ENCODE peak calls at places on chromosomes 11 and 22, in eight cellular contexts. E is thyroid gland, A is prostate gland, S is H1, H is adrenal gland, N is tibial nerve, G is NB4, X is erythroblast. I is an unnamed sample.

GRCh38 chr22:48511211-48511610 is 1316.5 kb downstream of the BRD1 start:
- DNase-seq in E (no peak), A (no peak), S (no peak), H (no peak), N (no peak), G (no peak), X (no peak), I (no peak)

GRCh38 chr22:27795053-27795452 is 6.5 kb downstream of the MN1 start:
- DNase-seq in E (no peak), A (no peak), S (no peak), H (no peak), N (no peak), G (no peak), X (no peak), I (no peak)

GRCh38 chr11:61061081-61061826 is 41.0 kb upstream of the CD5 start:
- DNase-seq in E (no peak), A (no peak), S (no peak), H (no peak), N (no peak), G (peak), X (no peak), I (no peak)

GRCh38 chr11:94537051-94537600 is 6.6 kb upstream of the FUT4 start:
- DNase-seq in E (no peak), A (no peak), S (no peak), H (no peak), N (no peak), G (no peak), X (no peak), I (no peak)

GRCh38 chr11:62652156-62653006 is 721 bp downstream of the INTS5 start:
- DNase-seq in E (no peak), A (no peak), S (no peak), H (no peak), N (no peak), G (no peak), X (peak), I (no peak)

GRCh38 chr11:45234306-45235006 is 51.7 kb downstream of the SYT13 start:
- DNase-seq in E (no peak), A (no peak), S (no peak), H (no peak), N (no peak), G (no peak), X (no peak), I (no peak)

GRCh38 chr11:123454060-123454651 is 24.1 kb downstream of the GRAMD1B start:
- DNase-seq in E (no peak), A (no peak), S (no peak), H (peak), N (no peak), G (peak), X (peak), I (no peak)

GRCh38 chr11:111334495-111335123 is 36.3 kb downstream of the POU2AF3 start:
- DNase-seq in E (no peak), A (peak), S (no peak), H (no peak), N (no peak), G (no peak), X (no peak), I (no peak)

GRCh38 chr11:28674432-28675076 is 566.4 kb downstream of the METTL15 start:
- DNase-seq in E (no peak), A (no peak), S (peak), H (no peak), N (no peak), G (peak), X (no peak), I (no peak)

GRCh38 chr11:119717839-119718534 is 11.0 kb downstream of the NECTIN1 start:
- DNase-seq in E (no peak), A (no peak), S (no peak), H (no peak), N (no peak), G (no peak), X (no peak), I (no peak)

GRCh38 chr22:42905217-42905616 is 48.1 kb upstream of the ARFGAP3 start:
- DNase-seq in E (peak), A (no peak), S (no peak), H (no peak), N (no peak), G (no peak), X (no peak), I (no peak)

GRCh38 chr22:25637672-25638071 is 73.2 kb downstream of the GRK3 start:
- DNase-seq in E (no peak), A (no peak), S (no peak), H (no peak), N (no peak), G (no peak), X (no peak), I (no peak)

GRCh38 chr11:37712246-37712645 is 1114.2 kb upstream of the RAG2 start:
- DNase-seq in E (no peak), A (no peak), S (no peak), H (no peak), N (no peak), G (peak), X (peak), I (no peak)

GRCh38 chr22:48902983-48903650 is 924.6 kb downstream of the BRD1 start:
- DNase-seq in E (no peak), A (no peak), S (no peak), H (no peak), N (no peak), G (no peak), X (no peak), I (no peak)

GRCh38 chr11:2256293-2256913 is 14.0 kb downstream of the ASCL2 start:
- DNase-seq in E (no peak), A (peak), S (no peak), H (no peak), N (no peak), G (no peak), X (no peak), I (no peak)

GRCh38 chr22:19810381-19811141 is 44.1 kb downstream of the GNB1L start:
- DNase-seq in E (peak), A (no peak), S (no peak), H (peak), N (no peak), G (no peak), X (no peak), I (peak)

GRCh38 chr11:46346886-46347636 is at the start of gene DGKZ:
- DNase-seq in E (peak), A (peak), S (peak), H (peak), N (peak), G (peak), X (peak), I (peak)

GRCh38 chr11:60891103-60891741 is 15.2 kb downstream of the PRPF19 start:
- DNase-seq in E (peak), A (no peak), S (no peak), H (peak), N (no peak), G (no peak), X (peak), I (peak)

GRCh38 chr22:27296091-27296675 is 505.4 kb downstream of the MN1 start:
- DNase-seq in E (no peak), A (no peak), S (no peak), H (no peak), N (no peak), G (no peak), X (no peak), I (no peak)

DNA sequence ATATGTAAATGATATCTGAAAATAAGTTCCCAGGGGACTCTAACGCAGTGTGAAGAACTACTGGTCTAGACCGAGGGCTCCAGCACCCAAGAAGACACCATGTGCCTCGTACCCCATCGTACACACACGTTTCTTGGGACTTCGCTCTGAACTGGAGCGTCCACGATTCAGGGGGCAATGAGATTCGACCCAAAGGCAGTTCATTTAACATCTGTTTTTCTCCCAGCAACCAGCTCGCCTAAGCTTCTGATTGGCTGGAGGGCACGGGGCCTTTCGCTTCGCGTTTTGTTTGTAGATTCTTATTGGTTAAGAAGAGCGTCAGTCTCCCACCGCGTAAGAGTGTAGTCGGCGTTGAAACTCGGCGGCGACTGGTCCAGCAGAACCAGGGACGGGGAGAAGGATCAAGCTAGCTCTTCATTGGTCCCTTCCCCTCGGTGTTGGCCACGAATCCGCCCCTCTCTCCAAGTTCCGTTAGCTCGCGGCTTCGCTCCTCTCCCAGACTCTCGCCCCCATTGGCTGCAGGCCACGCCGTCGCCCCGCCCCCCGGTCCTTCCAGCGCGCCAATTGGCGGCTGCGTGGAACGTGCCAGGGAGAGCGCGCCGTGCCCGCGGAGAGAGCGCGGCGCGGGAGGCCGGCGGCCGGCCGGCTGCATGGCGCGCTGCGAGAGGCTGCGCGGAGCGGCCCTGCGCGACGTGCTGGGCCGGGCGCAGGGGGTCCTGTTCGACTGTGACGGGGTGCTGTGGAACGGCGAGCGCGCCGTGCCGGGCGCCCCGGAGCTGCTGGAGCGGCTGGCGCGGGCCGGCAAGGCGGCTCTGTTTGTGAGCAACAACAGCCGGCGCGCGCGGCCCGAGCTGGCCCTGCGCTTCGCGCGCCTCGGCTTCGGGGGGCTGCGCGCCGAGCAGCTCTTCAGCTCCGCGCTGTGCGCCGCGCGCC is at the start of gene PDXP:
- DNase-seq in E (peak), A (peak), S (peak), H (peak), N (peak), G (peak), X (peak), I (peak)
- TF ChIP-seq POLR2A in E (peak), A (peak), S (peak), H (peak), N (peak), G (peak), X (peak), I (peak)

GRCh38 chr22:32410459-32410858 is 1.6 kb downstream of the RTCB start:
- DNase-seq in E (no peak), A (no peak), S (no peak), H (no peak), N (no peak), G (no peak), X (no peak), I (no peak)

GRCh38 chr22:32413715-32414114 is 1.7 kb upstream of the RTCB start:
- DNase-seq in E (no peak), A (no peak), S (no peak), H (no peak), N (no peak), G (peak), X (peak), I (no peak)

GRCh38 chr22:32409977-32410376 is 2.1 kb downstream of the RTCB start:
- DNase-seq in E (no peak), A (no peak), S (no peak), H (no peak), N (no peak), G (no peak), X (no peak), I (no peak)

GRCh38 chr22:32411388-32411787 is 659 bp downstream of the RTCB start:
- DNase-seq in E (no peak), A (no peak), S (no peak), H (no peak), N (no peak), G (peak), X (peak), I (no peak)

GRCh38 chr22:32411829-32412592 is at the start of gene RTCB:
- DNase-seq in E (peak), A (peak), S (peak), H (peak), N (peak), G (peak), X (peak), I (peak)
- TF ChIP-seq POLR2A in E (peak), A (peak), S (peak), H (peak), N (no peak), G (peak), X (peak), I (peak)

GRCh38 chr22:31291716-31292644 is at the start of gene PIK3IP1:
- DNase-seq in E (peak), A (peak), S (peak), H (peak), N (peak), G (peak), X (peak), I (peak)
- TF ChIP-seq POLR2A in E (peak), A (peak), S (peak), H (peak), N (peak), G (no peak), X (peak), I (peak)

GRCh38 chr11:18395735-18396504 is 1.6 kb downstream of the LDHA start:
- DNase-seq in E (peak), A (peak), S (peak), H (peak), N (peak), G (peak), X (peak), I (peak)
- TF ChIP-seq POLR2A in E (peak), A (peak), S (peak), H (peak), N (peak), G (peak), X (peak), I (peak)

GRCh38 chr11:117593065-117593464 is 204.0 kb downstream of the DSCAML1 start:
- DNase-seq in E (no peak), A (no peak), S (no peak), H (no peak), N (no peak), G (no peak), X (no peak), I (no peak)
- TF ChIP-seq POLR2A in E (no peak), A (no peak), S (no peak), H (no peak), N (no peak), G (no peak), X (no peak), I (no peak)

DNA sequence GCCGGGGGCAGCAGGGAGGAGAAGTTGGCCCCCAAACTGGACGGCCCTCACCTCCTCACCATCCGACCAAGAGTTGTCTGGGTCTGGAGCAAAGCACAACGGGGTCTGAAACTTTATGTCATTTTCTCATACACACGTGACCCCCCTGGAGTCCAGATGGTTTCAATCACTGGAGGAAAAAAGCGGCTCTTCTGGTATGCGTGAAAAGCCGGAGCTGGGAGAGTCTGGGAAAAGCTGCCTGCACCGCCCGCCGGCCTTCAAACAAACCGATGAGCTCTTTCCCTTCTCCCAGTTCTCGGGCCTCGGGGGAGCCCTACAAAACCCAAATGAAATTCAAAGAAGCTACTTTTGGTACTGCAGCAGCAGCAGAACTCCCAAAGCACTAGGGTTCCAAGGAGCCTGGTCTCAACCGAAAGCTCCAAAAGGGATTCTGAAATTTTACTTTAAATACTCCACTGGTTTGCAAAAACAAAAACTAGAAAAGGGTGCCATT is 39.7 kb upstream of the AKIP1 start:
- DNase-seq in E (peak), A (peak), S (peak), H (peak), N (peak), G (no peak), X (no peak), I (peak)
- TF ChIP-seq POLR2A in E (peak), A (no peak), S (no peak), H (peak), N (no peak), G (no peak), X (no peak), I (no peak)

GRCh38 chr22:21624880-21625791 is 4.7 kb downstream of the YDJC start:
- DNase-seq in E (no peak), A (no peak), S (no peak), H (no peak), N (no peak), G (peak), X (no peak), I (no peak)
- TF ChIP-seq POLR2A in E (no peak), A (no peak), S (peak), H (no peak), N (no peak), G (peak), X (no peak), I (no peak)

DNA sequence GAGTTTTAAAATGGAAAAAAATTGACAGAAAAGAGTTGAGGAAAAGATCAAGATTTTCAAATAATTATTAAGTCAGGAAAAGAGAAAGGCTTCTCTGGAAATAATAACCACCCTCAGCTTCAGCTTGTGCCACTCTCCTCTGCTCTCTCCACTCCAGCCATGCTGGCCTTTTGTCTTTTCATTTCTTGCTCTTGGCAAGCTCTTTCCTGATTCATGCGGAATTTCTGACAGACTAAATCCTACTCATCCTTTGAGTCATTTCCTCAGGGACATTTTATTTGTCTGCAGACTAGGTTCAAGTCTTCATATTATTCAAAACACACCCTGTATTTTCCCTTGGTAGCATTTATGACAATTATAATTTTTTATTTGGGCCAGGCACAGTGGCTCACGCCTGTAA is 7.7 kb upstream of the P4HA3 start:
- DNase-seq in E (no peak), A (no peak), S (no peak), H (peak), N (no peak), G (no peak), X (no peak), I (no peak)
- TF ChIP-seq POLR2A in E (no peak), A (no peak), S (no peak), H (no peak), N (no peak), G (no peak), X (no peak), I (no peak)

GRCh38 chr22:46007003-46007847 is 30.3 kb upstream of the WNT7B start:
- DNase-seq in E (peak), A (peak), S (no peak), H (peak), N (no peak), G (peak), X (no peak), I (peak)
- TF ChIP-seq POLR2A in E (peak), A (peak), S (no peak), H (no peak), N (no peak), G (no peak), X (no peak), I (no peak)

I was measured in ovary.